ENCODE peak calls at places on chromosomes 16 and 17, in ten cellular contexts. O is GM23338, R is HCT116, F is Panc1, X is HL-60, S is vagina, H is upper lobe of left lung, D is prostate gland, C is endothelial cell of umbilical vein, T is breast epithelium. Z is an unnamed sample.

GRCh38 chr17:19004601-19005441 is at the start of gene FAM83G:
- DNase-seq in H (peak; percentile 90), F (peak; percentile 28), X (peak; percentile 16), C (peak; percentile 52), D (peak; percentile 85), R (peak; percentile 51), T (peak; percentile 87), O (peak; percentile 85), S (no peak), Z (peak; percentile 89)

GRCh38 chr16:58109330-58109729 is 19.9 kb downstream of the CFAP20 start:
- DNase-seq in F (no peak), R (no peak), O (no peak), C (no peak), T (no peak), X (no peak), D (no peak), S (no peak), H (no peak), Z (no peak)

GRCh38 chr16:52294660-52295059 is 252.3 kb downstream of the TOX3 start:
- DNase-seq in C (no peak), O (no peak), F (no peak), X (no peak), R (no peak), H (no peak), S (no peak), T (no peak), D (no peak), Z (no peak)

GRCh38 chr16:65309294-65309850 is 187.5 kb upstream of the CDH11 start:
- DNase-seq in O (no peak), C (no peak), F (no peak), D (no peak), R (no peak), S (no peak), X (no peak), H (no peak), T (no peak), Z (no peak)

GRCh38 chr17:81909966-81910839 is 996 bp downstream of the PCYT2 start:
- DNase-seq in S (no peak), H (no peak), T (no peak), X (no peak), F (no peak), D (no peak), O (peak; percentile 40), C (no peak), R (no peak), Z (peak; percentile 62)

GRCh38 chr17:68143425-68143824 is 104.4 kb upstream of the AMZ2 start:
- DNase-seq in T (no peak), X (no peak), F (no peak), C (no peak), H (no peak), D (no peak), O (no peak), R (no peak), S (no peak), Z (no peak)

GRCh38 chr17:48556534-48557401 is 11.9 kb upstream of the HOXB2 start:
- DNase-seq in R (no peak), T (no peak), H (no peak), X (no peak), F (no peak), D (no peak), C (peak; percentile 59), O (no peak), S (no peak), Z (no peak)

GRCh38 chr17:38602453-38602852 is 3.3 kb downstream of the SRCIN1 start:
- DNase-seq in H (no peak), T (no peak), C (no peak), R (no peak), D (no peak), S (no peak), O (peak; percentile 58), X (no peak), F (no peak), Z (no peak)

GRCh38 chr17:50065056-50065455 is 9.1 kb downstream of the ITGA3 start:
- DNase-seq in R (no peak), X (no peak), C (no peak), D (no peak), T (no peak), H (no peak), S (no peak), F (no peak), O (no peak), Z (no peak)

GRCh38 chr17:47324224-47325020 is 667 bp downstream of the EFCAB13 start:
- DNase-seq in R (no peak), X (peak; percentile 60), H (peak; percentile 74), O (peak; percentile 79), T (peak; percentile 66), D (peak; percentile 43), F (peak; percentile 30), C (peak; percentile 87), S (peak; percentile 92), Z (peak; percentile 63)

GRCh38 chr17:27559996-27560481 is 70.9 kb upstream of the LGALS9 start:
- DNase-seq in X (no peak), O (no peak), T (no peak), D (no peak), H (peak; percentile 62), S (no peak), R (no peak), F (no peak), C (peak; percentile 96), Z (peak; percentile 53)

GRCh38 chr17:45230410-45230786 is 8.7 kb downstream of the FMNL1 start:
- DNase-seq in S (no peak), H (no peak), D (no peak), X (no peak), O (no peak), T (no peak), R (no peak), F (no peak), C (no peak), Z (no peak)

GRCh38 chr17:77145635-77146632 is 5.2 kb downstream of the SEC14L1 start:
- DNase-seq in O (peak; percentile 65), C (peak; percentile 80), X (no peak), R (no peak), T (peak; percentile 67), F (no peak), H (peak; percentile 89), D (peak; percentile 30), S (no peak), Z (peak; percentile 79)

GRCh38 chr16:80932725-80933124 is 74.0 kb downstream of the CMC2 start:
- DNase-seq in O (peak; percentile 40), F (no peak), C (peak; percentile 99), R (no peak), S (peak; percentile 91), D (peak; percentile 46), T (peak; percentile 22), X (no peak), H (no peak), Z (peak; percentile 28)

GRCh38 chr16:80931661-80931984 is 75.1 kb downstream of the CMC2 start:
- DNase-seq in S (no peak), R (no peak), T (no peak), F (no peak), H (no peak), X (no peak), D (no peak), C (peak; percentile 56), O (no peak), Z (no peak)

GRCh38 chr16:80936410-80936809 is 70.3 kb downstream of the CMC2 start:
- DNase-seq in R (no peak), S (peak; percentile 54), D (no peak), X (no peak), H (no peak), T (no peak), C (peak; percentile 89), O (no peak), F (no peak), Z (no peak)

GRCh38 chr16:80935691-80936090 is 71.0 kb downstream of the CMC2 start:
- DNase-seq in S (peak; percentile 67), C (no peak), R (no peak), O (no peak), D (no peak), F (no peak), H (no peak), X (no peak), T (no peak), Z (no peak)

GRCh38 chr16:80931985-80932720 is 74.5 kb downstream of the CMC2 start:
- DNase-seq in R (no peak), D (peak; percentile 74), F (no peak), S (peak; percentile 91), O (peak; percentile 74), X (peak; percentile 7), H (no peak), T (peak; percentile 37), C (peak; percentile 59), Z (peak; percentile 59)
- TF ChIP-seq CTCF in R (no peak), D (no peak), F (no peak), S (no peak), O (peak; percentile 28), X (no peak), H (no peak), T (no peak), C (peak; percentile 15), Z (no peak)

DNA sequence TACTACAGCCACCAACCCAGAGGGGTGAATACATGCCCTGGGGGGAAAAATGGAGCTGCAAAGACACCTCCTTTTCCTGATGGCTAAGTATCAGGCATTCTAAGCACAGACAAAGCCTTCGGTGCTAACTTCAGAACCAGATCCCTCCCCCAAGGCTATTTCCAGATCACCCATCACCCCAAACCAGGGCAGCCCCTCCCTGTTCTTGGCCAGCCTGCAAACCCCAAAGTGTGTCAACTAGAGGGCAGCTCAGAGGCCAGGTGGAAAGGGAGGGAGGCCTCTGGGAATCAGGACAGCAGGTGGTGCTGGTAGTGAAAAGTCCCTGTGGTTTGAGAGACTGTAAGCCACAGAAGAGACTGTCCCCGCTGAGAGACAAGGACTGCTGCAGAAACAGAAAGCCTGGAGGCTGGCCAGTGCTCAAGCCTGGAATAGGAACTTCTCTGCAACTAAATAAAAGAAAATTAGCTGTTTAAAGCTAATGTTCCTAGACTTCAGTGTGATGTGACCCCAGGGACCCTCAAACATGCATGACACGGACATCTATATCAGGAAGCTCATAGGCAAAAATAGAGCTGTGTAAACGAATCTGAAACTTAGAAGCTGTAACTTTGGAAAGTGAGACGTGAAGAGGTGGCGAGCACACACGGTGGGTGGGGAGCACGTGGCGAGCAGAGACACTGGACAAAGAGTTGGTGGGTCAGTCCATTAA is 9.1 kb downstream of the TUBG1 start:
- DNase-seq in D (peak; percentile 63), R (no peak), O (peak; percentile 91), C (no peak), T (peak; percentile 60), H (peak; percentile 73), X (no peak), F (no peak), S (no peak), Z (peak; percentile 86)
- H3K4me3 ChIP-seq in D (no peak overlapping the region), R (no peak overlapping the region), O (no peak overlapping the region), C (no peak overlapping the region), T (no peak overlapping the region), H (no peak overlapping the region), X (no peak overlapping the region), F (no peak overlapping the region), S (no peak overlapping the region), Z (no peak overlapping the region)

DNA sequence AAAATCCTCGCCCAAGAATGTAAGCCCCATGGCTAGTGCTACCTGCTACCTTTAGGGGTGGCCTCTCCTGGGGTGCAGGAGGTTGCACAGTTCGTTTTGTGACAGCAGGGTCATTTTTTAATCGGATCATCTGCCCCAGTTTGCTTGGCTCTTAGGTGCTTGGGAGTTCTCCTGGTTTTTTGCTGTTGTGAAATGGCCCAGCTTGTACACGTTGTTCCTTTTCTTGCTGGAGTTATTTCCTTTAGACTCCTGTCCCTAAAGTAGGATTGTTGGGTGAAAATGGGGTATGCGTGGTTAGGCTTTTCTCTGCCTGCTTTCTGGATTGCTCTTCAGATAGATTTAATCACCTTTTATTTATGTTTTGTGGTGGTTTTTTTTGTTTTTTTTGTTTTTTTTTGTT is 25.8 kb downstream of the ABCC1 start:
- DNase-seq in O (no peak), T (no peak), D (no peak), S (no peak), R (no peak), F (no peak), C (no peak), X (no peak), H (no peak), Z (no peak)
- TF ChIP-seq POLR2AphosphoS5 in O (no peak), T (no peak), D (peak; percentile 22), S (no peak), R (no peak), F (no peak), C (no peak), X (no peak), H (no peak), Z (no peak)

GRCh38 chr17:75654176-75654575 is 12.8 kb downstream of the RECQL5 start:
- DNase-seq in F (no peak), D (no peak), H (no peak), C (peak; percentile 45), O (no peak), S (no peak), R (no peak), T (no peak), X (no peak), Z (no peak)
- TF ChIP-seq CTCF in F (no peak), D (no peak), H (no peak), C (peak; percentile 20), O (peak; percentile 24), S (no peak), R (peak; percentile 76), T (no peak), X (no peak), Z (no peak)